ENCODE peak calls at places on chromosomes 12 and 14, in four cellular contexts. M, G, H and T are unnamed samples.
A peak's percentile ranks its signal among the peaks of the same experiment; 100 is the strongest.

GRCh38 chr12:13176257-13176656 is 20.3 kb upstream of the EMP1 start:
- DNase-seq in H (no peak), M (no peak), G (no peak), T (no peak)

GRCh38 chr12:64029013-64029857 is 184.7 kb downstream of the SRGAP1 start:
- DNase-seq in G (no peak), M (no peak), H (peak; percentile 69), T (no peak)

GRCh38 chr14:38129192-38129591 is 78.5 kb upstream of the SSTR1 start:
- DNase-seq in M (no peak), H (no peak), G (no peak), T (no peak)

GRCh38 chr12:124512667-124513296 is 54.6 kb downstream of the NCOR2 start:
- DNase-seq in M (no peak), G (peak; percentile 85), H (peak; percentile 89), T (no peak)

GRCh38 chr12:127172857-127173256 is 1094.1 kb upstream of the TMEM132C start:
- DNase-seq in G (no peak), H (peak; percentile 69), M (no peak), T (no peak)

GRCh38 chr12:123898673-123899072 is 74.0 kb downstream of the CCDC92 start:
- DNase-seq in H (no peak), M (no peak), G (no peak), T (no peak)

GRCh38 chr14:74531467-74531866 is 37.9 kb downstream of the ISCA2 start:
- DNase-seq in H (no peak), G (no peak), M (no peak), T (no peak)

GRCh38 chr12:90061834-90062233 is 353.2 kb upstream of the ATP2B1 start:
- DNase-seq in M (no peak), H (no peak), G (no peak), T (no peak)

GRCh38 chr12:119145367-119145766 is 33.4 kb upstream of the HSPB8 start:
- DNase-seq in G (no peak), M (no peak), H (no peak), T (no peak)

GRCh38 chr12:19440019-19440858 is 947 bp downstream of the AEBP2 start:
- DNase-seq in M (peak; percentile 36), G (peak; percentile 53), H (no peak), T (peak; percentile 29)

GRCh38 chr12:8913702-8914032 is 642 bp upstream of the PHC1 start:
- DNase-seq in G (no peak), H (no peak), M (no peak), T (no peak)

GRCh38 chr12:81809829-81810595 is 50.9 kb upstream of the PPFIA2 start:
- DNase-seq in H (no peak), G (no peak), M (no peak), T (no peak)

GRCh38 chr14:51370758-51371386 is 130.8 kb downstream of the TMX1 start:
- DNase-seq in G (no peak), M (no peak), H (no peak), T (no peak)

GRCh38 chr12:66708704-66709443 is 30.0 kb upstream of the GRIP1 start:
- DNase-seq in M (no peak), G (no peak), H (no peak), T (no peak)

GRCh38 chr14:98070521-98070920 is 1201.5 kb downstream of the BCL11B start:
- DNase-seq in G (no peak), M (no peak), H (no peak), T (no peak)

GRCh38 chr14:98952595-98953325 is 319.2 kb downstream of the BCL11B start:
- DNase-seq in M (no peak), H (peak; percentile 46), G (no peak), T (no peak)

GRCh38 chr12:64625243-64626077 is 15.2 kb downstream of the RASSF3 start:
- DNase-seq in M (no peak), H (no peak), G (peak; percentile 25), T (no peak)

GRCh38 chr12:106767954-106768501 is 6.5 kb upstream of the RIC8B start:
- DNase-seq in G (no peak), H (no peak), M (no peak), T (no peak)

GRCh38 chr14:77014004-77014604 is 14.4 kb downstream of the IRF2BPL start:
- DNase-seq in M (no peak), H (no peak), G (peak; percentile 74), T (no peak)

GRCh38 chr12:107779077-107779840 is 4.8 kb downstream of the ASCL4 start:
- DNase-seq in H (no peak), G (no peak), M (no peak), T (peak; percentile 17)

GRCh38 chr12:89328483-89329030 is 23.7 kb downstream of the DUSP6 start:
- DNase-seq in M (no peak), H (no peak), G (peak; percentile 49), T (no peak)